ENCODE peak calls at places on chromosomes 7 and 10, in seven cellular contexts. J, N, X, B, A, V and E are unnamed samples.

GRCh38 chr10:35203744-35204143 is 77.1 kb downstream of the CREM start:
- DNase-seq in B (no peak), A (no peak), V (no peak), X (no peak), N (no peak), J (no peak), E (no peak)

GRCh38 chr10:104345941-104346340 is 7.7 kb upstream of the ITPRIP start:
- DNase-seq in V (no peak), A (no peak), X (no peak), N (no peak), B (no peak), J (no peak), E (no peak)

GRCh38 chr7:44966731-44967538 is 11.9 kb downstream of the MYO1G start:
- DNase-seq in N (no peak), J (no peak), A (no peak), B (no peak), X (peak; percentile 24), V (no peak), E (no peak)

GRCh38 chr7:142669074-142669654 is 80.1 kb upstream of the PRSS1 start:
- DNase-seq in N (peak; percentile 3), B (peak; percentile 4), X (no peak), A (no peak), J (peak; percentile 54), V (peak; percentile 6), E (peak; percentile 3)

GRCh38 chr10:5840314-5841307 is 27.4 kb upstream of the GDI2 start:
- DNase-seq in A (no peak), B (no peak), N (peak; percentile 26), X (no peak), J (peak; percentile 40), V (no peak), E (no peak)

GRCh38 chr7:107989618-107990373 is 13.2 kb downstream of the LAMB1 start:
- DNase-seq in A (no peak), B (no peak), J (no peak), X (no peak), N (peak; percentile 75), V (no peak), E (peak; percentile 78)

GRCh38 chr10:35822316-35822715 is 180.2 kb upstream of the FZD8 start:
- DNase-seq in J (peak; percentile 97), V (no peak), A (peak; percentile 74), B (no peak), N (peak; percentile 76), X (peak; percentile 84), E (peak; percentile 54)

GRCh38 chr10:61616611-61617010 is 46.1 kb upstream of the CABCOCO1 start:
- DNase-seq in A (no peak), N (no peak), X (no peak), B (no peak), J (no peak), V (no peak), E (no peak)

GRCh38 chr7:74027683-74028320 is at the start of gene ELN:
- DNase-seq in N (peak; percentile 35), J (peak; percentile 30), V (no peak), A (no peak), X (no peak), B (no peak), E (peak; percentile 43)

GRCh38 chr7:22786290-22786932 is 36.2 kb downstream of the TOMM7 start:
- DNase-seq in A (no peak), B (no peak), J (no peak), N (no peak), V (no peak), X (no peak), E (no peak)

GRCh38 chr7:40885503-40885902 is 750.7 kb downstream of the SUGCT start:
- DNase-seq in X (no peak), N (peak; percentile 6), J (no peak), A (no peak), V (no peak), B (no peak), E (peak; percentile 49)

GRCh38 chr7:12623223-12623622 is 52.7 kb downstream of the SCIN start:
- DNase-seq in J (no peak), A (no peak), V (no peak), B (no peak), X (no peak), N (no peak), E (no peak)

GRCh38 chr7:142104550-142105527 is 6.7 kb upstream of the MGAM2 start:
- DNase-seq in B (no peak), X (no peak), N (no peak), J (no peak), A (no peak), V (peak; percentile 84), E (no peak)

GRCh38 chr10:14527134-14527780 is 196.5 kb upstream of the FRMD4A start:
- DNase-seq in X (no peak), N (no peak), V (peak; percentile 67), A (no peak), J (no peak), B (no peak), E (no peak)

GRCh38 chr7:18653381-18654155 is 158.0 kb downstream of the HDAC9 start:
- DNase-seq in A (no peak), J (no peak), X (no peak), B (no peak), N (peak; percentile 23), V (no peak), E (no peak)

GRCh38 chr7:156058248-156058647 is 246.0 kb upstream of the SHH start:
- DNase-seq in J (no peak), V (no peak), N (no peak), B (no peak), X (no peak), A (no peak), E (no peak)

DNA sequence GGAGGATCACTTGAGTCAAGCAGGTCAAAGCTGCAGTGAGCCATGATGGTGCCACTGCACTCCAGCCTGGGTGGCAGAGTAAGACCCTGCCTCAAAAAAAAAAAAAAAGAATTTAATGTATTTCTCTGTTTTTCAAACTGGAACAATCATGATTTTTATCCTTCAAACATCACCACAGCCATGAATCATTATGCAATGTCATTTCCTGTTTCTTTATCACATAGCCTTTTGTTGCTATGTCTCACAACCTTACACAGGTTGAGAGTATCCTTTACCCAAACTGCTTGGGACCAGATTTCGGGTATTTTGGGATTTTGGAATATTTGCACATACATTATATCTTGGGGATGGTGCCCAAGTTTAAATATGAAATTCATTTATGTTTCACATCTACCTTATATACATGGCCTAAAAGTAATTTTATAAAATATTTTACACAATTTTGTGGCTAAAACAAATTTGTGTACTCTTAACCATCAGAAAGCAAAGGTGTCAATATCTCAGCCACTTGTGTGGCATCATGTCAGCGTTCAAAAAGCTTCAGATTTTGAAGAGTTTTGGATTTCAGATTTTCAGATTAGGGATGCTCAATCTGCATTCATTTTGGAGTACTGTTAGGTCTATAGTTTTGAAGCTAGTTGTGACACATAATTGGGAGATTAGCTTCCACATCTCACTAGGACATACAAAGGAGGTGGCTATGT is 8.2 kb downstream of the NT5C3A start:
- DNase-seq in A (no peak), B (no peak), V (no peak), N (no peak), J (no peak), X (no peak), E (peak; percentile 39)
- H3K4ac ChIP-seq in A (no peak overlapping the region), B (no peak overlapping the region), V (no peak overlapping the region), N (no peak overlapping the region), J (no peak overlapping the region), X (no peak overlapping the region), E (no peak overlapping the region)

DNA sequence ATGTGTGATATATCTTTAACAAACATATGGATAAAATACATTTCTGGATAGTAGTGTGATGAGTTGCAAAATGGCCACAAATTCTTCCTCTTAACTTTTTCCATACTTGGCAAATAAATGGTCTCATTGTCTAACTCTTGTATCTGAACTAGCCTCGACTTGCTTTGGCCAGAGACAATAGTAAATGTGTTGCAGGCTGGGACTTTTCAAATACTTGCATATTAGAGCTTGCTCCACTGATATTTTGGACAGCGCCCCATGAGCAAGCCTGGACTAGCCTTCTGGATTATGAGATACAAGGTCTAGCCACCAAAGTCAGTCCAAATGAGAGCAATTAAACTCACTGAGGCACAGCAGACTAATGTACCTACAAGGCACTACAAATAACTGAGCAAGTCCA is 539.5 kb upstream of the KCND2 start:
- DNase-seq in V (no peak), N (no peak), B (no peak), A (no peak), X (no peak), J (no peak), E (peak; percentile 1)
- H3K4ac ChIP-seq in V (no peak overlapping the region), N (no peak overlapping the region), B (no peak overlapping the region), A (no peak overlapping the region), X (no peak overlapping the region), J (no peak overlapping the region), E (no peak overlapping the region)

DNA sequence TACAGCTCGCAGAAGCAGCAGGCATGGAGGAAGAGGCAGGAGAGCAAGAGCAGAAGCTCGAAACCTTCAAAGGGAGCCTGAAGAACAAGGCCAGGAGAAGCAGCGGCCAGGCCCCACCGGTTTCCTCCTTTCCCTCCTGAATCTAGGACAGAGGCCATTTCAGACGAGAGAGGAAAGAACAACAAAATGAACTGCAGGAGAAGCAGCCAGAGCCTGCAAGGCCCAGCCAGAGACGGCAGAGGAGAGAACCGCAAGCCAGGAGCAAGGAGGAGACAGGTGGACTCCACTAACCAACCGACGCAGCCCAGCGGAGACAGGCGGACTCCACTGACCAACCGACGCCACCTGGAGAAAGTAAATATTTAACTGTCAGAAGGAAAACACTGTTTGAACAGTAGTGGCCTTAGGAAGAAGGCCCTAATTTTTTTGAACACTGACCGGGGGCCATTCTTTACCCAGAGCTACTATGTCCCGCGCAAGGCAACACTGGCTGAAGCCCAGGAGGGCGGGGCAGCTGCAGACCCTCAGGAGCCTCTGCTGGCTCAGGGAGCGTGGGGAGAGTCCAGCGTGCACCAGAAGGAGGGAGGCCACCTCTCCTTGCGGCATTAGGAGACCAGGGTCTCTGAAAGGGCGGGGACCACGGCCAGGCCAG is 559.2 kb downstream of the PTPRN2 start:
- DNase-seq in X (peak; percentile 29), B (no peak), V (no peak), A (no peak), N (no peak), J (no peak), E (no peak)
- H3K4ac ChIP-seq in X (no peak overlapping the region), B (no peak overlapping the region), V (no peak overlapping the region), A (no peak overlapping the region), N (no peak overlapping the region), J (no peak overlapping the region), E (no peak overlapping the region)

DNA sequence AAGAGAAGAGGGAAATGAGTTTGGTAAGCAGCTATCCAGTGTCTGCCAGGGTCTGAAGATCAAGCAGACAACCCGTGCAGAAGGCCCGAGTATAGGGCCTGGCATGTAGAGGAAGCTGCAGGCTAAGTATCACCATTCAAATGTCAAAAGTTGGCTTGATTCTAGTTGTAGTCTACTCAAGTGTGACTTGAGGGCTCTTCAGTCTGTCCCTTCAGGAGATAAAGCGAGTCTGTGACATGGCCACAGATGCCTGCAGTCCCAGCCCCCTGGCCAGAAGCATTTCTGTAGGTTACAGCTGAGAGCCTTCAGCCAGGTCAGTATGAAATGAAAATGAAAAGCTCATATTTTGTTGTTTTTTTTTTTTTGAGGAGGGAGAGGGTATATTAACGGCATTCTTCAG is 97.8 kb upstream of the EEPD1 start:
- DNase-seq in X (no peak), V (no peak), B (no peak), N (no peak), J (no peak), A (no peak), E (no peak)
- H3K4ac ChIP-seq in X (no peak overlapping the region), V (no peak overlapping the region), B (no peak overlapping the region), N (no peak overlapping the region), J (no peak overlapping the region), A (no peak overlapping the region), E (no peak overlapping the region)

DNA sequence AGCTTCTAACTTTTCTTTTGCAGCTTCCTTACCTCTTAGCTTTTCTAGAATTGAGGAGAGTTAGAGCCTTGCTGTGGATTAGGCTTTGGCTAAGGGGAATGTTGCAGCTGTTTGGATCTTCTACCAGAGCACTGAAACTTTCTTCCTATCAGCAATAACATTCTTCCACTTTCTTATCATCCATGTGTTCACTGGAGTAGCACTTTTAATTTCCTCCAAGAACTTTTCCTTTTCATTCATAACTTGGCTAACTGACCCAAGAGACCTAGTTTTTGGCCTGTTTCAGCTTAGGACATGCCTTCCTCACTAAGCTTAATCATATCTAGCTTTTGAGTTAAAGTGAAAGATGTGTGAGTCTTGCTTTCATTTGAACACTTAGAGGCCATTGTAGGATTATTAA is 19.6 kb downstream of the MINPP1 start:
- DNase-seq in B (no peak), J (no peak), X (no peak), N (no peak), V (no peak), A (no peak), E (no peak)
- H3K4ac ChIP-seq in B (no peak overlapping the region), J (no peak overlapping the region), X (no peak overlapping the region), N (no peak overlapping the region), V (no peak overlapping the region), A (no peak overlapping the region), E (no peak overlapping the region)